ENCODE peak calls at places on chromosomes 3 and 15, in four cellular contexts. B is K562, P is IMR-90, I is GM12878. T is an unnamed sample.

GRCh38 chr3:127483902-127484591 is 106.5 kb downstream of the TPRA1 start:
- DNase-seq in I (peak; percentile 38), B (no peak), P (no peak), T (no peak)

GRCh38 chr15:80803580-80804525 is 24.7 kb downstream of the CEMIP start:
- DNase-seq in P (no peak), B (no peak), I (no peak), T (no peak)

GRCh38 chr15:50777045-50777444 is 11.5 kb upstream of the SPPL2A start:
- DNase-seq in B (no peak), I (no peak), P (no peak), T (peak; percentile 21)

GRCh38 chr15:64903331-64903950 is 8.3 kb upstream of the ANKDD1A start:
- DNase-seq in P (no peak), I (no peak), B (no peak), T (no peak)

GRCh38 chr15:97259943-97260342 is 700.6 kb upstream of the ARRDC4 start:
- DNase-seq in P (no peak), I (no peak), B (no peak), T (no peak)

GRCh38 chr15:99441427-99441766 is 124.4 kb upstream of the MEF2A start:
- DNase-seq in B (no peak), I (no peak), P (no peak), T (no peak)

GRCh38 chr3:97719156-97719821 is 45.3 kb upstream of the ARL6 start:
- DNase-seq in I (peak; percentile 11), B (peak; percentile 66), P (peak; percentile 58), T (peak; percentile 8)

GRCh38 chr3:59749291-59749690 is 699.5 kb upstream of the CFAP20DC start:
- DNase-seq in I (no peak), P (peak; percentile 79), B (no peak), T (no peak)

GRCh38 chr3:150000631-150001030 is 29.9 kb upstream of the PFN2 start:
- DNase-seq in B (no peak), P (peak; percentile 10), I (no peak), T (no peak)

GRCh38 chr3:142857056-142857455 is 31.8 kb downstream of the PCOLCE2 start:
- DNase-seq in B (peak; percentile 17), I (no peak), P (no peak), T (peak; percentile 80)

GRCh38 chr3:10395196-10395595 is 74.3 kb upstream of the SEC13 start:
- DNase-seq in P (no peak), I (no peak), B (no peak), T (no peak)

GRCh38 chr3:57961828-57962447 is 46.3 kb upstream of the FLNB start:
- DNase-seq in P (peak; percentile 61), B (peak; percentile 55), I (no peak), T (no peak)

GRCh38 chr15:88651293-88651692 is 12.5 kb downstream of the ISG20 start:
- DNase-seq in P (peak; percentile 40), B (no peak), I (no peak), T (no peak)

GRCh38 chr15:86101818-86102217 is 22.1 kb downstream of the AGBL1 start:
- DNase-seq in I (no peak), P (no peak), B (no peak), T (no peak)

GRCh38 chr3:182971637-182972036 is 8.7 kb downstream of the DCUN1D1 start:
- DNase-seq in B (no peak), I (no peak), P (peak; percentile 40), T (no peak)

GRCh38 chr3:65627102-65627501 is 411.6 kb downstream of the MAGI1 start:
- DNase-seq in I (no peak), B (no peak), P (peak; percentile 39), T (no peak)

GRCh38 chr15:101320501-101321052 is 25.5 kb upstream of the SNRPA1 start:
- DNase-seq in P (peak; percentile 51), B (no peak), I (no peak), T (no peak)

GRCh38 chr3:191499307-191500125 is 38.6 kb downstream of the PYDC2 start:
- DNase-seq in P (peak; percentile 16), B (peak; percentile 68), I (no peak), T (no peak)

GRCh38 chr3:13715961-13716360 is 163.9 kb downstream of the WNT7A start:
- DNase-seq in P (no peak), I (no peak), B (no peak), T (no peak)

GRCh38 chr15:39578851-39579486 is 1.9 kb upstream of the THBS1 start:
- DNase-seq in P (peak; percentile 52), I (no peak), B (no peak), T (no peak)

GRCh38 chr15:91824256-91824655 is 29.3 kb upstream of the SLCO3A1 start:
- DNase-seq in B (no peak), I (no peak), P (no peak), T (no peak)

GRCh38 chr15:100902436-100903190 is 16.5 kb upstream of the LRRK1 start:
- DNase-seq in B (no peak), I (no peak), P (peak; percentile 89), T (no peak)

GRCh38 chr3:96017556-96017955 is 796.8 kb upstream of the EPHA6 start:
- DNase-seq in B (no peak), I (no peak), P (no peak), T (no peak)

GRCh38 chr3:114466251-114466650 is 172.4 kb downstream of the TIGIT start:
- DNase-seq in I (no peak), P (no peak), B (no peak), T (no peak)

GRCh38 chr15:63764124-63764827 is 69.5 kb downstream of the HERC1 start:
- DNase-seq in P (no peak), I (no peak), B (no peak), T (no peak)
- H3K4me3 ChIP-seq in P (no peak overlapping the region), I (no peak overlapping the region), B (no peak overlapping the region), T (no peak overlapping the region)

DNA sequence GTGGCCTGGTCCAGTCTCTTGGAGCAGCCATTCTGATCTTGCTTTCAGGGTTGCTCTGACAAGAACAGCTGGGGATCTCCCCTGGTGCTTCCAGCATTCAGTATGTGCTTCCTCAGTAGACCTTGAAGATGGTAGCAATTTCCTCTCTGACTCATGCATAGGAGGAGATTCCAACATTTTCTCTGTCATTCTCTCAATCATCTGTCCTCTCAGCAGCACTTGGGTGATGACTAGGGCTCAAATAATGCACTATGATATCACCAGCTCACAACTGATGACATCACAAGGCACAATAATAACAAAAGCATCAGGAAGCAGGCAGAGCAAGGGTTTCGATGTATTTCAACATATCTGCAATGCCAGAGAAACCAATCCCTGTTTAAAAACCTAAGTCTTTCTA is 52.7 kb downstream of the NFKBIZ start:
- DNase-seq in P (peak; percentile 99), B (no peak), I (no peak), T (peak; percentile 21)
- TF ChIP-seq RAD21 in P (peak; percentile 5), B (no peak), I (no peak), T (no peak)

GRCh38 chr15:66578286-66578875 is 12.6 kb upstream of the LCTL start:
- DNase-seq in P (peak; percentile 77), I (no peak), B (no peak), T (no peak)
- TF ChIP-seq ELK1 in P (no peak), I (no peak), B (no peak), T (no peak)

GRCh38 chr3:137642305-137642704 is 121.8 kb upstream of the SOX14 start:
- DNase-seq in I (no peak), B (no peak), P (no peak), T (no peak)

GRCh38 chr3:137642831-137643230 is 121.3 kb upstream of the SOX14 start:
- DNase-seq in I (no peak), P (no peak), B (no peak), T (no peak)

GRCh38 chr3:137641879-137642278 is 122.2 kb upstream of the SOX14 start:
- DNase-seq in P (no peak), I (no peak), B (no peak), T (no peak)

DNA sequence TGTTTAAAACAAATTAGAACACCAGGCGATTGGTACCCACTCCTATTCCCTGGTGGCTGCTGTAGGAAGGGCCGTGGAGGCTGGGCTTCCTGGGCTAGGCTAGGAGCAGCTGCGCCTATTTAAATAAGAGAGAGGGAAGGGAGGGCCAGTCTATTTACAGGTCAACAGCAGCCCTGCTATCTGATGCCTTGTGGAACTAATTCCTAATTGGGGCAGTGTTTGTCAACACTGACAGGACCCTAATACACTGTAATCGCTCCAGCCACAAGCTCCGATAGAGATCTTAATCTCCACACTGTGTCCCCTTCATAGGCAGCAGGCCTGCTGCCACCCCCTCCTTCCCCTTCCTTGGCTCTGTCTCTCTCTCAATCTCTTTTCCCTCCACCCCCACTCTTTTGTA is 116.9 kb upstream of the SOX14 start:
- DNase-seq in I (no peak), P (no peak), B (no peak), T (no peak)
- H3K4me3 ChIP-seq in I (no peak overlapping the region), P (no peak overlapping the region), B (no peak overlapping the region), T (no peak overlapping the region)

DNA sequence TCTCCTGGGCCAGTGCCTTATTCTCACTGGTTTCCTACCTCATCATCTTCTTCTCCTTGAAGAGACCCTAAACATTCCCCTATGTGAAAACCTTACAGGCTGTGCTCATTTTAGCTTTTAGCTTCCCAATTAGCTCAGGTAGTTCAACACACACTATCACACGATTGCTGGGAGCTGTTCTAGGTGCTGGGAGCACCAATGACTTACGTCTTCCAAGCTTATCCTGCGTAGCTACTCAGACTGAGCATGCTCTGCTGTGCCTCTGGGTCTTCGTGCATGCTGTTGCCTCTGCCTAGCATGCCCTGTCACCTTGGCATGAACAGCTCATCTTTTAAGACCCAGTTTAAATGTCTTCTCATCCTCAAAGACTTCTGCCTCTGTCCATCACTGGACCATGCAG is 55.7 kb upstream of the APEH start:
- DNase-seq in I (no peak), B (no peak), P (no peak), T (no peak)
- TF ChIP-seq RAD21 in I (no peak), B (no peak), P (no peak), T (no peak)

GRCh38 chr3:120093119-120093922 is 926 bp downstream of the GSK3B start:
- DNase-seq in I (no peak), P (peak; percentile 85), B (peak; percentile 84), T (no peak)

GRCh38 chr3:120092444-120092843 is 1.8 kb downstream of the GSK3B start:
- DNase-seq in P (no peak), B (no peak), I (no peak), T (no peak)

GRCh38 chr3:120094776-120095225 is 554 bp upstream of the GSK3B start:
- DNase-seq in B (peak; percentile 96), P (peak; percentile 100), I (peak; percentile 99), T (peak; percentile 100)

GRCh38 chr3:120095226-120096165 is 1.2 kb upstream of the GSK3B start:
- DNase-seq in P (peak; percentile 89), B (peak; percentile 88), I (peak; percentile 68), T (peak; percentile 79)

DNA sequence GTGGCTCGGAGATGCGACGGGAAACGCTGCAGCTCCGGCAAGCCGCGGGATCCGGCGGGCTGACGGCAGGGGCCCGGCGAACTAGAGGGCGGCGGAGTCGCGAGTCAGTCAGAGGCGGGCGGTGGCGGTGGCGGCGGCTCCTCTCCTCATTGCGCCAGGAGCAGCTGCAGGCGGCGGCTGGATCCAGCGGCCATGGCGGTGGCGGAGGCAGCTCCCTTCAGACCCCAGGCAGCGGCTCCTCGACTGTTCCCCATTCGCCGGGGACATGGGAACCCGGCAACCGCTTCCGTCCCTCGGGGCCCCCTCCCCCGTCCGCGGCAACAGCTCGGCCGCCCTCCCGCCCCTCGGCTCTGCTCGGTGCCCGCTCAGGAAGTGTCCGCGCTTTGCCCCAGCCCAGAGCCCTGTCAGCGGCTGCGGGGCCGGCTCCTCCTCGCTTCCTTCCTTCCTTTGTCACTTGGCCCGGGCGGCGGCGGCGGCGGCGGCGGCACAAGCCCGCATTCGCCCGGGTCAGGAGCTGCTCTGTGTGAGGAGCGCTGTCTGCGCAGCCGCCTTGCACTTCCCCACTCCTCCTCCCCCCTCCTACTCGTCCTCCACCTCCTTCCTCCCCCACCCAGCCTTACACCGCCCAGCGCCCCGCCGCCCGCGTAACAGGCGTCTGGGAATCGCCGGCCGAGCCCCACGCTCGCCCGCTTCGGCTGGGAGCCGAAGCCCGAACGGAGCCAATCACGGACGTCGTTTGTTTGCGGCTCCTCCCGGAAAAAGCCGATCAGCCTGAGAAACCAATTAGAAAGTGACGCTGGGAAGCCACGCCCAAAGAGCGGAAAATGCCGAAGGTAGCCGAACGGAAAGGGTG is at the start of gene GSK3B:
- DNase-seq in P (no peak), B (no peak), I (no peak), T (peak; percentile 37)
- TF ChIP-seq ELK1 in P (no peak), B (no peak), I (no peak), T (no peak)

GRCh38 chr3:197809356-197810020 is 18.4 kb downstream of the LRCH3 start:
- DNase-seq in P (peak; percentile 85), B (no peak), I (no peak), T (no peak)
- H3K4me3 ChIP-seq in P (peak overlapping the region; percentile 10), B (no peak overlapping the region), I (no peak overlapping the region), T (no peak overlapping the region)

T was measured in A549.